ENCODE peak calls at places on chromosomes 6 and 20, in four cellular contexts. W is cardiac fibroblast, Q is AG10803, X is testis. V is an unnamed sample.

GRCh38 chr6:2558861-2559811 is 191.6 kb downstream of the MYLK4 start:
- DNase-seq in W (no peak), X (no peak), Q (no peak), V (peak)

GRCh38 chr6:123803862-123804681 is at the start of gene NKAIN2:
- DNase-seq in W (no peak), Q (no peak), X (peak), V (peak)

GRCh38 chr20:57946559-57947315 is 236.9 kb upstream of the PMEPA1 start:
- DNase-seq in X (no peak), W (no peak), Q (no peak), V (no peak)

GRCh38 chr20:2624190-2624589 is 28.2 kb upstream of the NOP56 start:
- DNase-seq in W (no peak), Q (no peak), X (no peak), V (no peak)

GRCh38 chr6:127459231-127459641 is at the start of gene KIAA0408:
- DNase-seq in X (peak), Q (peak), W (peak), V (peak)

GRCh38 chr6:43842231-43842794 is 72.3 kb downstream of the VEGFA start:
- DNase-seq in Q (peak), W (peak), X (no peak), V (no peak)

GRCh38 chr6:106556368-106556960 is 72.8 kb downstream of the RTN4IP1 start:
- DNase-seq in Q (peak), X (no peak), W (peak), V (peak)

GRCh38 chr6:137982418-137983189 is 115.5 kb downstream of the TNFAIP3 start:
- DNase-seq in W (no peak), X (no peak), Q (no peak), V (no peak)

GRCh38 chr6:93779086-93779858 is 359.9 kb upstream of the EPHA7 start:
- DNase-seq in W (peak), X (peak), Q (no peak), V (peak)

GRCh38 chr6:117440558-117441525 is 15.1 kb upstream of the ROS1 start:
- DNase-seq in X (no peak), Q (peak), W (peak), V (peak)

GRCh38 chr6:150667977-150668716 is 68.5 kb downstream of the PLEKHG1 start:
- DNase-seq in X (peak), W (peak), Q (peak), V (peak)

GRCh38 chr6:110317189-110317588 is 41.0 kb downstream of the METTL24 start:
- DNase-seq in X (no peak), W (no peak), Q (no peak), V (no peak)

GRCh38 chr6:166691199-166691598 is 64.1 kb upstream of the RPS6KA2 start:
- DNase-seq in W (peak), X (no peak), Q (no peak), V (peak)

GRCh38 chr6:79947191-79948173 is at the start of gene ELOVL4:
- DNase-seq in W (peak), Q (peak), X (peak), V (peak)

GRCh38 chr6:122798099-122798641 is 9.1 kb downstream of the SMPDL3A start:
- DNase-seq in W (peak), X (no peak), Q (peak), V (peak)

GRCh38 chr20:8940311-8940710 is 128.6 kb upstream of the PLCB4 start:
- DNase-seq in X (no peak), W (peak), Q (peak), V (peak)

GRCh38 chr6:2798586-2799134 is 33.5 kb downstream of the WRNIP1 start:
- DNase-seq in W (no peak), X (no peak), Q (no peak), V (no peak)

GRCh38 chr20:23257106-23257761 is 93.4 kb upstream of the NXT1 start:
- DNase-seq in Q (no peak), X (no peak), W (no peak), V (peak)

GRCh38 chr6:87697581-87698552 is 4.2 kb downstream of the AKIRIN2 start:
- DNase-seq in X (peak), W (peak), Q (peak), V (peak)

GRCh38 chr6:91645811-91646210 is 1058.9 kb upstream of the MAP3K7 start:
- DNase-seq in X (no peak), W (no peak), Q (no peak), V (no peak)

GRCh38 chr6:43217351-43217750 is 11.9 kb downstream of the DNPH1 start:
- DNase-seq in Q (no peak), W (no peak), X (no peak), V (no peak)

DNA sequence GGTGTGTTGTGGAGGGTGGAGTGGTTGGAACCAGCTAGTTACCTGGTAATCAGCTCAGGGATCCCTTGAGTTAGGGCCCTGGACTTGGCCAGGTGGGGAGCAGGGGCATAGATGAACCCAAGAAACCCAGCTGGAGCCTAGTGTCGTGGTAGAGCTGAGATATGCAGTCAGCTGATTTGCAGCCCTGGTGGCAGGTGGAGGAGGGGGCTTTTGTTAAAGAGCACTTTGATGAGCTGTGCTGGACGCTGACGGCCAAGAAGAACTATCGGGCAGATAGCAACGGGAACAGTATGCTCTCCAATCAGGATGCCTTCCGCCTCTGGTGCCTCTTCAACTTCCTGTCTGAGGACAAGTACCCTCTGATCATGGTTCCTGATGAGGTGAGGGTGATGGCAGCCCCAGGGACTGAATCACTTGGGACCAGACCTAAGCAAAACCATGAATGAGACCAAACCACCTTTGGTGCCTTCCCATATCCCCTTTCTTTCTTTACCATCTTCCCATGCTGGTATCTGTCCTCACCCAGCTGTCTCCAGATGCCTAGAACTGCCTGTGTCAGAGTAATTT is 12.7 kb downstream of the DEF6 start:
- DNase-seq in W (no peak), X (no peak), Q (no peak), V (no peak)
- H3K4me3 ChIP-seq in W (no peak), X (no peak), Q (no peak), V (no peak)

GRCh38 chr20:20517296-20517695 is 149.4 kb downstream of the INSM1 start:
- DNase-seq in W (no peak), Q (no peak), X (no peak), V (no peak)

GRCh38 chr20:20519269-20519668 is 151.4 kb downstream of the INSM1 start:
- DNase-seq in X (no peak), W (no peak), Q (no peak), V (no peak)

GRCh38 chr20:20518263-20518662 is 150.4 kb downstream of the INSM1 start:
- DNase-seq in Q (no peak), W (no peak), X (no peak), V (no peak)

DNA sequence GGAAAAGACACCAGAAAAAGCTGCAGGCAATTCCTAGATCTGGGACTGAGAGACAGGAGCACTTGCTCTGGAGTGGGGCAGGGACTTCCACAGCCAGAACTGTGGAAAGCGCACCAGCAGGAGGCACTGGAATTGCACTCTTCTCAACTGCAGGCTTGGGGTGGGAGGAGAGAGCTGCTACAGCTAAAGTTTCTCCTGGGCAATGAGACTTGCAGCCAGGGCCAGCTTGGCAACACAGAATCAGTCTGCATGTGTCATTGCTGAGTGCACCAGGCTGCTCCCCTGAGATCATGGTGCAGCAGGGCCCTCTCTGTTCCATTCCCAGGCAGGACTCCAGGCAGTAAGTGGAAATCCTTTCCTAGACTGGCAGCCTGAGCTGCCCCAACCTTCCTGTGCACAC is 145.8 kb downstream of the INSM1 start:
- DNase-seq in X (no peak), Q (no peak), W (no peak), V (no peak)
- TF ChIP-seq CTCF in X (no peak), Q (no peak), W (no peak), V (no peak)

GRCh38 chr20:51687630-51688029 is 80.6 kb downstream of the ATP9A start:
- DNase-seq in W (no peak), Q (no peak), X (no peak), V (no peak)
- H3K4me3 ChIP-seq in W (no peak), Q (no peak), X (no peak), V (no peak)

DNA sequence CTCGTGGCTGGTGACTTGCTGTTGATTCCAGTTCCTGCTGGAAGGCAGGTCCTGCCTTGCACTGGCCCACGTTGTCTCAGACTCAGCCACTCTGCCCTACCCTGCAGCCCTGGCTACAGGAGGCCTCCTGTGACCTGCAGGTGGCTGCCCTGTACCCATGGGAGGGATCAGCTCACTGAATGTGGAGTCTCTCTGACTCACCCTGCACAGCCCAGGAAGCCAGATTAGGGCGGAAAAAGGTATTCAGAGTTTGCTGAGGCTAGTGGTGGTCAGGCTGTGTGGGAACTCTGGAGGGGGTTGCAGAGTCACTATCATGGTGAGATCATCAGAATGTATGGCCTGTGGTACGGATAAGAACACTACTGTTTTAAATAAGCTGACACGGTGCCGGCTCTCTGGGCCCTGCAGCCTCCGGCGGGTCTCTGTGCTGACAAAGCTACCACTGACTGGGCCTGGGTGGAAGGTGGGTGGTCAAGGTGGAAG is 24.7 kb upstream of the PYGB start:
- DNase-seq in Q (peak), W (peak), X (no peak), V (peak)
- TF ChIP-seq CTCF in Q (no peak), W (peak), X (no peak), V (peak)

GRCh38 chr6:140537834-140538680 is 1163.6 kb upstream of the CITED2 start:
- DNase-seq in W (peak), Q (peak), X (peak), V (peak)

GRCh38 chr6:140542858-140543257 is 1168.4 kb upstream of the CITED2 start:
- DNase-seq in Q (no peak), X (no peak), W (no peak), V (no peak)

GRCh38 chr6:140538926-140539325 is 1164.5 kb upstream of the CITED2 start:
- DNase-seq in W (no peak), Q (peak), X (no peak), V (peak)

GRCh38 chr6:140541288-140541687 is 1166.8 kb upstream of the CITED2 start:
- DNase-seq in Q (peak), W (no peak), X (no peak), V (peak)

GRCh38 chr6:140540743-140541142 is 1166.3 kb upstream of the CITED2 start:
- DNase-seq in X (no peak), Q (no peak), W (no peak), V (no peak)
- H3K4me3 ChIP-seq in X (no peak), Q (no peak), W (no peak), V (no peak)

GRCh38 chr6:28250747-28251146 is 1.3 kb downstream of the ZKSCAN4 start:
- DNase-seq in X (no peak), Q (no peak), W (no peak), V (no peak)
- TF ChIP-seq CTCF in X (no peak), Q (no peak), W (no peak), V (no peak)

DNA sequence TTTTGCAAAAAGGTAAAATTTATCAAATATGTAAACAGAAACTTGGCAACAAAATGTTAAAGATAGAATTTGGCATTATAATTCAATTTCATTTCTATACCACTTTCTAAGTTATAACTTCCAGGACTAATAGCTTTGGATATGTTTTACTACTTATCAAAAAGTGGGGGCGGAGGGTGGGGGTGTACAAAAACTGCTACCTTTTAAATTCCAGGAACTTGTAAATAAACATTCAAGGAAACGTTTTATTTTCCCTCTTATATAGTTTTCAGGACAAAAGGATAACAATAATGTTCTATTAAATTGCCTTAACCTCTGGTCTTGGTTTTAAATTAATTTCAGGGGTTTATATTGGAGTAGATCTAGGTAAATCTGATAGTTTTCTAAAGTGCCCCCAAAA is 103.8 kb downstream of the DST start:
- DNase-seq in Q (no peak), W (no peak), X (no peak), V (no peak)
- H3K4me3 ChIP-seq in Q (no peak), W (no peak), X (peak), V (no peak)

DNA sequence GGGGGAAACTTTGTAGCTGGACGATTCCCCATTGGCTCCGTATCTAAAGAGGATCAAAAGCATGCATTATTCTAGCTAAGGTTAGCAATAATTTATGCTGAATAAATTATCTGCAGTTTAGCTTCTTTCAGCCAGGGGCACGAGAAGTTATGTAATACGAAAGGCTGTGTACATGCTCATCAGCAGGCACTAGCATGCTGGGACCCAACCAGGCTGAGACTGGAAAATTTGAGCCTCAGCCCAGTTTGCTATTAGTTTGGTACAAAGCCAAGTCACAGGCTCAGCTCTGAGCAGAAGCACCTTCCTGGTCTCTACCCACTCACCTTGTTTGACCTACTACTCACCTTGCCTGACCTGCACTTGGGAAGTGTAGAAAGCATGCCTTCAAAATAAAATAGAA is 328.1 kb upstream of the ARID1B start:
- DNase-seq in Q (no peak), W (no peak), X (no peak), V (no peak)
- TF ChIP-seq CTCF in Q (no peak), W (no peak), X (no peak), V (no peak)

GRCh38 chr20:21104466-21104761 is 1.7 kb downstream of the LINC00237 start:
- DNase-seq in Q (no peak), X (no peak), W (no peak), V (no peak)

GRCh38 chr20:21104921-21105320 is 1.2 kb downstream of the LINC00237 start:
- DNase-seq in W (no peak), Q (no peak), X (no peak), V (no peak)

GRCh38 chr20:21106171-21106694 is at the start of gene LINC00237:
- DNase-seq in Q (no peak), X (no peak), W (no peak), V (no peak)

GRCh38 chr20:21103582-21104465 is 2.3 kb downstream of the LINC00237 start:
- DNase-seq in W (no peak), Q (no peak), X (no peak), V (no peak)

DNA sequence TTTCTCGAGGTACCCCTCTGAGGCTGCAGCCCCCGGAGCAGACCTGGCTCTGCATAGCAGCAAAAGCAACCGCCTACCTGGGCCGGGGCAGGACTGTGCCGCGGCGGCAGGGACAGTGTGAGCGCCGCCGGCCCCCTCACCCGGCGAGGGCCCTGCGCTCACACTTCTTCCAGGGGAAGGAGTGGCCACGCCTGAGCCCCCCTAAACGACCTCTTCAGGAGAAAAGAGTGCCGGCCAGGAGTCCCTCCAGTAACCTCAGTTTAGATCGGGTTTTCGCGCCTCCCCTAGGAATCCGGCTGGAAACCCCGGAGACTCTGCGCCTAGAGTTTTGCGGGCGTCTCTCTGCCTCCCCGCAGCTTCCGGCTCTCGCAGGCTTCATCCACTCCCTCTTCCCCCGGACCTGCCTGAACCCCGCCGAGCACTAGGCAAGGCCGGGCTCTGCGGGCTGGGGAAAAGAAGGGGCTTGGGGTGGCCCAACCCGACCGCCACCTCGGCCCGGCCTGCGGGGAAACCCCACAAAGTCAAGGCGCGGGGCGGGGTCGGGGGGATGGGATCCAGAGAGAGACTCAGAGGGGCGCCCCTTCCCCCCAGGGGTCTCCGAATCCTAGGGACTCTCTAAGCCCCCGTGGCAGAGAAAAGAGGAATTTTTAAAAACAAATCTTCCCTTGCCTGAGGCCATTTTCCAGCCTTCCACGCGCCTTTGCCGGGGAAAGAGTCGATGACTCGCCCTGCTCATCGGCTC is 558 bp downstream of the LINC00237 start:
- DNase-seq in Q (no peak), W (no peak), X (no peak), V (no peak)
- H3K4me3 ChIP-seq in Q (no peak), W (no peak), X (peak), V (no peak)